ENCODE peak calls at places on chromosomes 5 and 9, in five cellular contexts. P is MM.1S; Q is endodermal cell; C is CD8-positive, alpha-beta T cell; R is HCT116. H is an unnamed sample. For H3K36me3 and H3K4me1, the result is how much of the 10 kb centered on the place peaks cover.

GRCh38 chr5:154162475-154163217 is 27.9 kb upstream of the GALNT10 start:
- DNase-seq in P (peak), Q (peak), C (no peak), R (no peak), H (no peak)

GRCh38 chr9:136582977-136583735 is 37.3 kb upstream of the NOTCH1 start:
- DNase-seq in R (no peak), P (no peak), C (no peak), Q (no peak), H (no peak)

GRCh38 chr9:96619109-96619435 is 571 bp downstream of the CDC14B start:
- DNase-seq in Q (peak), P (no peak), C (no peak), R (no peak), H (no peak)

GRCh38 chr9:5449521-5450359 is 602 bp upstream of the CD274 start:
- DNase-seq in Q (no peak), C (no peak), R (no peak), P (no peak), H (no peak)

GRCh38 chr9:134100040-134100439 is 32.2 kb upstream of the BRD3 start:
- DNase-seq in P (no peak), C (no peak), R (no peak), Q (no peak), H (no peak)

GRCh38 chr5:27266184-27266583 is 227.8 kb upstream of the CDH9 start:
- DNase-seq in P (no peak), R (no peak), C (no peak), Q (no peak), H (no peak)

GRCh38 chr5:119280380-119280779 is 75.4 kb upstream of the TNFAIP8 start:
- DNase-seq in C (no peak), P (no peak), R (no peak), Q (no peak), H (no peak)

GRCh38 chr9:132486706-132487350 is 76.8 kb downstream of the CFAP77 start:
- DNase-seq in P (no peak), Q (no peak), R (no peak), C (peak), H (no peak)

GRCh38 chr9:101572316-101572715 is 22.5 kb downstream of the PPP3R2 start:
- DNase-seq in P (no peak), R (no peak), C (no peak), Q (no peak), H (no peak)

GRCh38 chr9:134784612-134785305 is 95.9 kb upstream of the FCN2 start:
- DNase-seq in Q (no peak), C (no peak), R (no peak), P (no peak), H (no peak)

GRCh38 chr9:123002754-123003153 is 30.7 kb upstream of the GPR21 start:
- DNase-seq in R (no peak), C (no peak), P (no peak), Q (no peak), H (no peak)

GRCh38 chr5:116423587-116424257 is 150.9 kb downstream of the SEMA6A start:
- DNase-seq in Q (no peak), C (no peak), P (no peak), R (no peak), H (no peak)

GRCh38 chr5:121006206-121006605 is 542.1 kb downstream of the PRR16 start:
- DNase-seq in P (no peak), R (no peak), Q (no peak), C (no peak), H (no peak)

GRCh38 chr5:12902611-12903010 is 998.4 kb upstream of the CTNND2 start:
- DNase-seq in C (no peak), P (no peak), R (no peak), Q (no peak), H (no peak)

GRCh38 chr9:18747590-18747989 is 273.6 kb downstream of the ADAMTSL1 start:
- DNase-seq in C (no peak), R (no peak), P (no peak), Q (no peak), H (no peak)

GRCh38 chr9:131554088-131554864 is 9.0 kb downstream of the PRRT1B start:
- DNase-seq in C (no peak), R (no peak), Q (peak), P (no peak), H (no peak)

GRCh38 chr9:89533396-89534187 is 35.7 kb upstream of the SEMA4D start:
- DNase-seq in C (no peak), R (no peak), Q (no peak), P (no peak), H (no peak)

GRCh38 chr5:138685052-138685755 is 68.0 kb upstream of the CTNNA1 start:
- DNase-seq in Q (no peak), C (no peak), R (no peak), P (no peak), H (no peak)

GRCh38 chr9:105054488-105054887 is 126.5 kb upstream of the ABCA1 start:
- DNase-seq in P (no peak), Q (no peak), R (no peak), C (no peak), H (no peak)

GRCh38 chr5:160040471-160040835 is 31.5 kb downstream of the TTC1 start:
- DNase-seq in R (no peak), P (no peak), C (no peak), Q (no peak), H (no peak)
- H3K36me3 ChIP-seq in R (under half), P (under half), C (under half), Q (half or more), H (under half)

GRCh38 chr9:70400107-70400892 is 14.2 kb downstream of the KLF9 start:
- DNase-seq in Q (no peak), P (no peak), R (no peak), C (no peak), H (no peak)

GRCh38 chr9:70403618-70404025 is 10.8 kb downstream of the KLF9 start:
- DNase-seq in R (no peak), Q (no peak), C (no peak), P (no peak), H (no peak)

GRCh38 chr9:70404261-70404660 is 10.2 kb downstream of the KLF9 start:
- DNase-seq in P (no peak), R (no peak), C (no peak), Q (peak), H (no peak)

GRCh38 chr9:70403166-70403565 is 11.3 kb downstream of the KLF9 start:
- DNase-seq in Q (no peak), R (no peak), C (no peak), P (no peak), H (no peak)

GRCh38 chr9:70402213-70402612 is 12.2 kb downstream of the KLF9 start:
- DNase-seq in P (no peak), C (no peak), Q (no peak), R (no peak), H (no peak)
- H3K4me1 ChIP-seq in P (under half), C (half or more), Q (under half), R (under half), H (half or more)

GRCh38 chr5:84715686-84716085 is 331.0 kb upstream of the EDIL3 start:
- DNase-seq in Q (no peak), C (no peak), P (no peak), R (no peak), H (no peak)
- H3K4me3 ChIP-seq in Q (no peak), C (no peak), P (no peak), R (no peak), H (no peak)

GRCh38 chr5:32405502-32405901 is 39.0 kb downstream of the ZFR start:
- DNase-seq in C (no peak), Q (no peak), P (no peak), R (no peak), H (no peak)
- H3K36me3 ChIP-seq in C (half or more), Q (half or more), P (under half), R (half or more), H (half or more)

GRCh38 chr9:94928271-94928670 is 201.8 kb downstream of the AOPEP start:
- DNase-seq in Q (no peak), R (no peak), C (no peak), P (no peak), H (no peak)

GRCh38 chr9:94927762-94928158 is 201.3 kb downstream of the AOPEP start:
- DNase-seq in P (no peak), Q (no peak), C (no peak), R (no peak), H (no peak)

GRCh38 chr9:94927048-94927761 is 200.7 kb downstream of the AOPEP start:
- DNase-seq in P (no peak), Q (no peak), R (no peak), C (no peak), H (no peak)

GRCh38 chr9:94926457-94926852 is 200.0 kb downstream of the AOPEP start:
- DNase-seq in Q (no peak), C (no peak), P (no peak), R (no peak), H (no peak)

GRCh38 chr9:94925751-94926456 is 199.4 kb downstream of the AOPEP start:
- DNase-seq in C (no peak), R (no peak), Q (no peak), P (no peak), H (no peak)
- H3K4me1 ChIP-seq in C (under half), R (under half), Q (under half), P (under half), H (under half)

GRCh38 chr9:79847074-79847473 is 275.3 kb downstream of the TLE4 start:
- DNase-seq in C (no peak), P (no peak), Q (no peak), R (no peak), H (no peak)
- H3K4me3 ChIP-seq in C (no peak), P (no peak), Q (no peak), R (no peak), H (no peak)

GRCh38 chr5:87368601-87369000 is 44.1 kb downstream of the CCNH start:
- DNase-seq in R (no peak), P (no peak), Q (no peak), C (no peak), H (no peak)

GRCh38 chr5:87367243-87367642 is 45.5 kb downstream of the CCNH start:
- DNase-seq in P (no peak), Q (no peak), C (no peak), R (no peak), H (no peak)

DNA sequence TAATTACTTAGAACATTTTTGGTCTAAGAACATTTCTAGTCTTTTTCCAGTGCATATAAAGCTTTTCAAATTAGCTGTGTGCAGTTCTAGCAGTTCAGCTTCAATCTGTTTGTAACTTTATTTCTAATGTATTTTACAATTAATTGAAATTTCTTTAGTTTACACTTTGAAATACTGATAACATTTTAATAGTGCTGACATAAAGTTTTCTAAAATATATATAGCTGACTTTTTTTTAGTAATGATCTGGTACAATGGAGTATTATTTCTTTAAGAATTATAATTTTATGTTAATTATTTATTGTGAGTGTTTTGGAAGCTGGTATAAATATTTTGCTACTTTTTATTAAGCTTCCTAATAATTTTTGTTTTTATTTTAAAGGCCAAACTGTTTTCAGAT is 43.3 kb downstream of the CCNH start:
- DNase-seq in C (no peak), Q (no peak), R (no peak), P (no peak), H (no peak)
- H3K36me3 ChIP-seq in C (under half), Q (half or more), R (under half), P (under half), H (under half)

GRCh38 chr5:143354025-143354424 is 49.5 kb downstream of the NR3C1 start:
- DNase-seq in Q (no peak), R (no peak), P (peak), C (no peak), H (peak)
- H3K4me1 ChIP-seq in Q (under half), R (under half), P (half or more), C (half or more), H (half or more)

DNA sequence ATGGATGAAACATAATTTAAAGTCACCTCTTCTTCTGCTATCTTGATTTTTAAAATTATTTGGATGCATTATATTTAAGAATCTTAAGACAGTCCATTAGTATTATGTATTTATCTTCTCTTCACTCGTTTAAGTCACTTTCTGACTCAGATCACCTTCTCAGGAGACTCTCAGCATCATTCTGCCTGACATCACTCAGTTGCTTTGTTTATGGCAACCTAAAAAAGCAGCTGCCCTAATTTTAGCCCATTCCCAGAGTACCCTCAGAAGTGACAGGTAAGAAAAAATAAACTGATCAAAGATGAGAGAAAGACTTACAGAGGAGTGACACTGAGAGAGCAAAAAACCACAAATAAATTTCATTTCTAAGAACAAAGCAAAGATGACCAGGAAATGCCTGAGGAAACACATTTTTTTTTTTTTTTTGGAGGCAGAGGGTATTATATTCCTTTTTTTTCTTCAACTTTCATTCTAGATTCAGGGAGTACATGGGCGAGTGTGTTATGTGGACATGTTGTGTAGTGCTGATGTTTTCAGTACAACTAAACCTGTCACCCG is 140.5 kb downstream of the MUSK start:
- DNase-seq in R (no peak), Q (no peak), C (no peak), P (peak), H (no peak)
- H3K4me3 ChIP-seq in R (no peak), Q (no peak), C (no peak), P (peak), H (no peak)